ENCODE peak calls at places on chromosomes 5 and 9, in ten cellular contexts. K is WTC11, F is PC-3, S is breast epithelium, G is mucosa of descending colon, R is bronchial epithelial cell, Y is Calu3, O is tibial artery, V is stomach, X is ascending aorta. Q is an unnamed sample.

GRCh38 chr9:121499427-121500164 is at the start of gene GGTA1:
- DNase-seq in K (peak; percentile 44), F (peak; percentile 32), S (peak; percentile 54), G (peak; percentile 44), R (peak; percentile 23), Y (peak; percentile 14), O (peak; percentile 80), V (peak; percentile 58), X (peak; percentile 80), Q (no peak)

GRCh38 chr5:111385970-111386831 is 126.1 kb downstream of the STARD4 start:
- DNase-seq in K (no peak), F (no peak), S (no peak), G (no peak), R (no peak), Y (no peak), O (no peak), V (no peak), X (no peak), Q (no peak)

GRCh38 chr5:477247-477646 is 34.3 kb downstream of the EXOC3 start:
- DNase-seq in K (no peak), F (no peak), S (no peak), G (no peak), R (no peak), Y (no peak), O (no peak), V (no peak), X (no peak), Q (no peak)

GRCh38 chr5:59923465-59923864 is 29.9 kb upstream of the PDE4D start:
- DNase-seq in K (peak; percentile 23), F (no peak), S (no peak), G (no peak), R (peak; percentile 21), Y (peak; percentile 9), O (no peak), V (no peak), X (no peak), Q (no peak)

GRCh38 chr5:87151547-87151946 is 116.1 kb upstream of the RASA1 start:
- DNase-seq in K (no peak), F (peak; percentile 97), S (no peak), G (no peak), R (peak; percentile 93), Y (no peak), O (no peak), V (no peak), X (no peak), Q (peak; percentile 65)

GRCh38 chr9:87643778-87644570 is 81.9 kb upstream of the CTSL start:
- DNase-seq in K (no peak), F (no peak), S (no peak), G (no peak), R (no peak), Y (no peak), O (no peak), V (no peak), X (no peak), Q (no peak)

GRCh38 chr9:89464991-89465390 is 32.9 kb downstream of the SEMA4D start:
- DNase-seq in K (no peak), F (no peak), S (no peak), G (no peak), R (no peak), Y (no peak), O (no peak), V (no peak), X (no peak), Q (no peak)

GRCh38 chr5:138054863-138055558 is 22.1 kb upstream of the FAM13B start:
- DNase-seq in K (no peak), F (no peak), S (no peak), G (no peak), R (peak; percentile 31), Y (no peak), O (no peak), V (no peak), X (peak; percentile 40), Q (no peak)

DNA sequence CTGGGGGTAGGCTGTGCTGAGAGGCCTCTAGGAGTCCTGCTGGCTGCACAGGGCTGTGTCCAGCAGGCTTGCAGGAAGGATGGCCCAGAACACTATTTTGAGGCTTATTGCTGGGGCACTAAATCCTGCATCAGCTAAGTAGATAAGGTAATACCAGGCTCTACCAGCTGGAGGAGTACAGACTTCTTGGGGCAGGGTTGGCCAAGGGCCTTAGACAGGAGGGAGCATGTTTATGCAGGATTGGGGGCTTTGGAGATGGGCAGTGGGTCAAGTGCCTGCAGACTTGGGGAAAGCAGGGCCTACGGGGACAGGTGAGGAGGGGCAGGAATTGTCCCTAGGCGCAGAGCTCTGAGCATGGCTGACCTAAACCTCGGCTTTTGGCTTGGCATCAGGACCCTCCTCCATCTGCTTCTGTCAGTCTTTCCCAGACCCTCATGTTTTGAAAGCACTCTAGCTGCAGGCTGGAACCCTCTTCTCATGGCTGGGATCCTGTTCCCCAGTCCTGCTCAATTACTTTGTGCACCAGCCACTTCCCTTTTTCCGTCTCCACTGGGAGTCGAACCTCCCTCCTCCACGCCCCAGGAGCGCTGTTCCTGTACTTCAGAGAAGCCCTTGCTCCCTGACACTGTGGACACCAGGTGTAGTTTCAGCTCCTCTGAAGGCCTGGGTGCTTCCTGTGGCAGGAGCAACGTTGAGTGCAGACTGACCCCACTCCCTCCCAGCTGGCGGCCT is 61.0 kb upstream of the SPTLC1 start:
- DNase-seq in K (no peak), F (peak; percentile 14), S (no peak), G (no peak), R (peak; percentile 17), Y (no peak), O (no peak), V (no peak), X (no peak), Q (no peak)
- TF ChIP-seq CTCF in K (no peak), F (no peak), S (no peak), G (no peak), R (peak; percentile 42), Y (no peak), O (no peak), V (no peak), X (no peak), Q (peak; percentile 9)

GRCh38 chr9:123225374-123225813 is 43.0 kb downstream of the STRBP start:
- DNase-seq in K (peak; percentile 47), F (peak; percentile 45), S (no peak), G (peak; percentile 62), R (peak; percentile 91), Y (peak; percentile 27), O (no peak), V (no peak), X (no peak), Q (peak; percentile 36)
- TF ChIP-seq CTCF in K (no peak), F (peak; percentile 59), S (peak; percentile 33), G (no peak), R (peak; percentile 69), Y (no peak), O (peak; percentile 25), V (peak; percentile 18), X (peak; percentile 14), Q (peak; percentile 57)

DNA sequence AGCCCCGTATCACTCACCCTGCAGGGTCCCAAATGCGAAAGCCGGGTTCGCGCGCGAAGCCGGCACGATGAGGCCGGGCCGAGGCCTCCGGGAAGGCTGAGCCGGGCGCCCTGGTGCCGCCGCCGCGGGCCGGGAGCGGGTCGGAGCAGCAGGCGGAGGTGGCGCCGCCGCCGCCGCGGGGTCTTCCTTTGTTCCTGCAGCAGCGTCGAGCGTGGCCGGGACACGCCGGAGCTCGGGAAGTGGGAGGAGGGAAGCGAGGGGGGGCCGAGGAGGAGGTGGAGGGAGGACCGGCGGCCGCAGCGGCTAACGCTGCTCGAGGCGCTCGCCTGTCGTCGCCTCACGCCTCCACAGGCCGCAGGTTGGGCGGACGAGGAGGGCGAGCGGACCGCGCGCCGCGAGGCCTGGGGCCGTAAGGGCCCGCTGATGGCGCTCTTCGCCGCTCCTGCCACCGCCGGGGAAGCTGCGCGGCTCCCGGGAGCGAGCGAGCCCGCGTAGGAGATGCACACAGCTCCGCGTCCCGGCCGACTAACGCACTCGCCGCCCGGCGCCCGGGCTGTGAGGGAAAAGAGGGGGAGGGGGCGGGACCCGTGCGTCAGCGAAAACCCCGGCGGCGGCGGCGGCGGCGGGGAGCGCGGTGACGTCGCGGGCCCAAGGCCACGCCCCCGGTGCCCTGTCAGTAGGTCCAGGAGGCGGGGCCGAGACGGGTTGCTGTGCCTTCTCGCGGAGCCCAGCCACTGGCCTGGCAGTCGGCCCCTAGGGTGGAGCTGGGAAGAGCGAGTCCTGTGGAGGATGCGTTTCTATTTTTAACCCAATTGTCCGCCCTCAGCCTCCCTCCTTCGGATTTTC is at the start of gene ZFAND5:
- DNase-seq in K (peak; percentile 96), F (peak; percentile 93), S (peak; percentile 98), G (peak; percentile 99), R (peak; percentile 88), Y (peak; percentile 94), O (peak; percentile 99), V (peak; percentile 99), X (peak; percentile 99), Q (peak; percentile 89)
- TF ChIP-seq CTCF in K (no peak), F (no peak), S (peak; percentile 22), G (peak; percentile 14), R (peak; percentile 7), Y (no peak), O (no peak), V (no peak), X (no peak), Q (no peak)

GRCh38 chr5:69326365-69326764 is 6.2 kb downstream of the CCDC125 start:
- DNase-seq in K (no peak), F (no peak), S (no peak), G (peak; percentile 32), R (no peak), Y (no peak), O (no peak), V (no peak), X (no peak), Q (no peak)

GRCh38 chr5:69334793-69335268 is 2.2 kb upstream of the CCDC125 start:
- DNase-seq in K (peak; percentile 85), F (peak; percentile 74), S (peak; percentile 89), G (peak; percentile 94), R (peak; percentile 57), Y (peak; percentile 90), O (peak; percentile 89), V (peak; percentile 91), X (peak; percentile 92), Q (peak; percentile 19)

GRCh38 chr5:69335341-69335975 is 2.9 kb upstream of the CCDC125 start:
- DNase-seq in K (no peak), F (peak; percentile 24), S (no peak), G (no peak), R (peak; percentile 28), Y (no peak), O (no peak), V (no peak), X (no peak), Q (no peak)

GRCh38 chr5:69329905-69330489 is 2.6 kb downstream of the CCDC125 start:
- DNase-seq in K (no peak), F (peak; percentile 92), S (peak; percentile 67), G (no peak), R (peak; percentile 61), Y (no peak), O (no peak), V (no peak), X (no peak), Q (no peak)

DNA sequence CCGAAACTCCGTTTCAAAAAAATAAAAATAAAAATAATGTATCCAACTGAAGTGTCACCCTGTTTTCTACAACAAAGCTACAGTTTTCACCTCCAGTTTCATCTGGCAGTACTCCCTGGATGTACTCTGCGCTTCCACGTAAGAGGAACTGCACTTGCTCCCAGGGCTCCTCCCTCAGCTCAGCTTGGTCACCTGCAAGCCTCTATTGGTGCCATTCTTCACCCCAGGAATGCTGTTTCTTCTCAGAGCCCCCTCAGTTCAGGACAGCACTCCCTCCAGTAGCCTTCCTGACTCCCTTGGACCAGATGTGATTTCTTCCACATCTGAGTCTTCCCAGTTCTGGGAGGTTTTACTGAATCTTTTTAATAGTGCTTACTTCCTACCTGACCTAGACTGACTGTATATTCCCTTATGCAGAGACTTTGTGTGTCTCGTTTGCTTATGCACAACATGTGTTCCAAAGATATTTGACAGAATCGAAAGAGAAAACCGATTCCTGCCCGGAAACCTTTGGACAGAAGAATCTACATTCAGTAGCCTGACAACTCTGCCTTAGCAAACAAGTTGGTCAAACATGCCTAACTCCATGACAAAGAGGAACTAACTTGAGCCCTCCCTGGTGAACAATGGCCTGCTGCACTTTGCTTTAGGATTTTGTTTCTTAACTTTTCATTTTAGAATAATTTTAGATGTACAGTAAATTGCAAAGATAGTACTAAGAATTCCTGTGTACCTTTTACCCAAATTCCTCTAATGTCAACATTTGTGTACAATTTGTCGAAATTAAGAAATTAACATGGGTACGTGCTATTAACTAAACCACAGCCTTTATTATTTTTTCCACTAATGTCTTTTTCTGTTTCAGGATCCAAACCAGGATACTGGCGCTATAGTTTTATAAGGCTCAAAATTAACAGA is 814 bp downstream of the CCDC125 start:
- DNase-seq in K (no peak), F (peak; percentile 48), S (peak; percentile 59), G (peak; percentile 63), R (peak; percentile 25), Y (peak; percentile 12), O (no peak), V (peak; percentile 54), X (no peak), Q (no peak)
- TF ChIP-seq CTCF in K (no peak), F (no peak), S (no peak), G (no peak), R (no peak), Y (no peak), O (no peak), V (no peak), X (no peak), Q (no peak)

Q was measured in AG04449.